ENCODE peak calls at places on chromosomes 5 and 9, in six cellular contexts. T is Caki2, Z is fibroblast of pulmonary artery, W is H9, L is T-helper 17 cell, X is retina. G is an unnamed sample.

GRCh38 chr5:58071566-58071965 is 388.3 kb downstream of the PLK2 start:
- DNase-seq in T (no peak), Z (peak; percentile 24), W (no peak), L (no peak), X (peak; percentile 54), G (no peak)

GRCh38 chr5:176862330-176862995 is 36.7 kb downstream of the HK3 start:
- DNase-seq in T (no peak), Z (no peak), W (no peak), L (no peak), X (no peak), G (no peak)

GRCh38 chr5:150119421-150120061 is 33.2 kb upstream of the CSF1R start:
- DNase-seq in T (no peak), Z (no peak), W (no peak), L (no peak), X (no peak), G (peak; percentile 21)

GRCh38 chr5:102582706-102583105 is 83.9 kb upstream of the SLCO6A1 start:
- DNase-seq in T (no peak), Z (no peak), W (no peak), L (no peak), X (no peak), G (no peak)

GRCh38 chr9:37369671-37370070 is 52.8 kb upstream of the GRHPR start:
- DNase-seq in T (no peak), Z (no peak), W (no peak), L (no peak), X (no peak), G (no peak)

GRCh38 chr5:160390787-160391696 is 8.8 kb downstream of the FAM200C start:
- DNase-seq in T (peak; percentile 38), Z (peak; percentile 50), W (no peak), L (no peak), X (no peak), G (peak; percentile 46)

GRCh38 chr9:38689678-38690077 is 30.3 kb downstream of the FAM240B start:
- DNase-seq in T (no peak), Z (peak; percentile 87), W (peak; percentile 80), L (no peak), X (peak; percentile 56), G (no peak)

GRCh38 chr5:43038523-43038989 is 1.6 kb downstream of the ANXA2R start:
- DNase-seq in T (no peak), Z (peak; percentile 40), W (peak; percentile 35), L (no peak), X (no peak), G (peak; percentile 25)

GRCh38 chr5:150061538-150061995 is 24.8 kb downstream of the CSF1R start:
- DNase-seq in T (no peak), Z (no peak), W (no peak), L (no peak), X (no peak), G (no peak)